ENCODE peak calls at places on chromosomes 2 and 18, in nine cellular contexts. N is Calu3, Q is cardiac muscle cell, F is AG10803, G is IMR-90, A is mammary epithelial cell, M is neural crest cell, E is nephron progenitor cell, W is astrocyte. V is an unnamed sample.

GRCh38 chr18:30183766-30184165 is 858.8 kb downstream of the DSC3 start:
- DNase-seq in M (no peak), F (no peak), W (no peak), E (no peak), A (no peak), G (no peak), Q (no peak), N (no peak), V (no peak)

GRCh38 chr2:45006041-45006941 is 3.0 kb downstream of the SIX2 start:
- DNase-seq in F (no peak), A (no peak), Q (no peak), W (no peak), E (peak), M (no peak), N (no peak), G (no peak), V (no peak)

GRCh38 chr2:159904565-159905281 is 106.7 kb upstream of the CD302 start:
- DNase-seq in W (no peak), Q (peak), F (no peak), A (no peak), E (peak), N (peak), G (no peak), M (peak), V (no peak)

GRCh38 chr2:231370749-231371429 is 24.6 kb upstream of the B3GNT7 start:
- DNase-seq in M (no peak), F (no peak), A (no peak), E (no peak), Q (no peak), G (no peak), W (no peak), N (no peak), V (no peak)

GRCh38 chr2:63023444-63023843 is 27.2 kb upstream of the OTX1 start:
- DNase-seq in Q (peak), N (peak), E (no peak), G (peak), M (no peak), F (no peak), A (peak), W (no peak), V (peak)

GRCh38 chr18:51659781-51660180 is 462.3 kb upstream of the MEX3C start:
- DNase-seq in N (no peak), A (no peak), F (no peak), G (no peak), W (no peak), E (no peak), Q (no peak), M (no peak), V (no peak)

GRCh38 chr2:119827866-119828507 is 68.3 kb downstream of the PTPN4 start:
- DNase-seq in N (no peak), F (no peak), G (peak), A (no peak), W (peak), E (no peak), Q (peak), M (no peak), V (no peak)

GRCh38 chr2:203014456-203015199 is at the start of gene NBEAL1:
- DNase-seq in W (peak), G (peak), A (peak), N (peak), Q (peak), E (peak), F (peak), M (peak), V (peak)

GRCh38 chr2:240250985-240251847 is 110.8 kb upstream of the OTOS start:
- DNase-seq in E (peak), W (peak), A (peak), F (peak), Q (peak), M (peak), G (peak), N (peak), V (peak)

GRCh38 chr18:57150828-57151227 is 3.9 kb downstream of the BOD1L2 start:
- DNase-seq in M (no peak), N (peak), A (no peak), W (no peak), Q (no peak), G (no peak), E (peak), F (no peak), V (peak)

GRCh38 chr2:27109083-27109482 is 9.8 kb downstream of the CGREF1 start:
- DNase-seq in E (no peak), A (no peak), W (no peak), G (no peak), M (no peak), N (no peak), F (no peak), Q (no peak), V (no peak)

GRCh38 chr2:8264981-8265380 is 416.9 kb upstream of the ID2 start:
- DNase-seq in N (no peak), Q (no peak), M (no peak), W (no peak), E (no peak), A (no peak), F (no peak), G (no peak), V (no peak)

GRCh38 chr2:63977904-63978303 is 41.3 kb downstream of the VPS54 start:
- DNase-seq in G (no peak), M (no peak), A (no peak), N (no peak), W (no peak), F (no peak), Q (no peak), E (no peak), V (no peak)

GRCh38 chr2:61853086-61853847 is 593 bp downstream of the FAM161A start:
- DNase-seq in E (peak), N (peak), W (peak), A (peak), F (no peak), M (no peak), Q (no peak), G (no peak), V (no peak)

GRCh38 chr2:226478121-226478809 is 321.4 kb downstream of the IRS1 start:
- DNase-seq in W (peak), M (no peak), F (peak), Q (peak), G (peak), E (no peak), A (peak), N (peak), V (no peak)

GRCh38 chr18:49359732-49360444 is 100.6 kb downstream of the DYM start:
- DNase-seq in Q (peak), F (peak), E (no peak), G (peak), N (no peak), M (no peak), W (peak), A (peak), V (no peak)

GRCh38 chr2:99261242-99261641 is 5.8 kb upstream of the LYG2 start:
- DNase-seq in W (no peak), Q (no peak), F (no peak), E (no peak), A (peak), N (no peak), M (no peak), G (no peak), V (no peak)

GRCh38 chr2:219041252-219041651 is at the start of gene CFAP65:
- DNase-seq in Q (peak), G (peak), E (peak), A (peak), W (peak), M (peak), F (peak), N (peak), V (peak)

GRCh38 chr18:2256577-2256976 is 314.7 kb downstream of the METTL4 start:
- DNase-seq in A (no peak), Q (peak), N (no peak), M (no peak), E (no peak), G (no peak), W (no peak), F (no peak), V (no peak)

DNA sequence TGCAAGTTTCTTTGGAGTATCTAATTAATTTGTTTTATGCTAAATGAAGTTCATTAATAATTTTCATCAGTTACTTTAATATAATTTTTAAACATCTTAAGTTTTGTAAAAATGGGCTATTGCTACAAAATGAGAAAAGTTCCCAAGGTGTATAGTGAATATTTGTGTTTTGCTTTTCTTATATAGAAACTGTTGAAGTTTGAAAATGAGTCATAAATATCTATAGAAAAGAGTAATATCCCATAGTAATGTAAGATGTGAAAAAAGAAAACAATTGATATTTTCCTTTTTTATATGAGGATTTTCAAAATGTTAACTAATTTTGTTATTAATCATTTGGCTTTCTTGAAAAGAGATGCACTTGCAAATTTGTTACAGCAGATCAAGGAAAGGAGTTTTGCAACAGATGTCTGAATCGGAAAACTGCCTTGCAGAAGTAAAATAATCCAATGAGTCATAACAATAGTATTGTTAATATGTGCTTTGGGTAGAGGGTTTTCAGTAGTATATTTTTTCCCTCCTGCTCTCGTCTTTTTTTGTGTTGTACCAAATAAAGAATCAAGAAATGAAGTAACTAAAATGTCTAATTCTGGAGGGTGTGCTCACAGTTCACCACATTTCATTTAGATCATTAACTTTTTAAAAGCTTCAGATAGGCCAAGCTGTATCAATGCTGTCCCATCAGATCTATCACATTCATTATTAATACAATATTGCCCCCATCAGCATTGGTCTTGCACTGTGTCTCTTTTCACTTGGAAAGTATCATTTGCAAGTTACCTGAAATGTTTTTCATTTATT is 15.5 kb downstream of the DUSP19 start:
- DNase-seq in F (peak), N (no peak), E (no peak), A (peak), W (peak), M (no peak), G (peak), Q (peak), V (no peak)
- TF ChIP-seq CTCF in F (peak), N (no peak), E (no peak), A (no peak), W (peak), M (no peak), G (peak), Q (no peak), V (no peak)

DNA sequence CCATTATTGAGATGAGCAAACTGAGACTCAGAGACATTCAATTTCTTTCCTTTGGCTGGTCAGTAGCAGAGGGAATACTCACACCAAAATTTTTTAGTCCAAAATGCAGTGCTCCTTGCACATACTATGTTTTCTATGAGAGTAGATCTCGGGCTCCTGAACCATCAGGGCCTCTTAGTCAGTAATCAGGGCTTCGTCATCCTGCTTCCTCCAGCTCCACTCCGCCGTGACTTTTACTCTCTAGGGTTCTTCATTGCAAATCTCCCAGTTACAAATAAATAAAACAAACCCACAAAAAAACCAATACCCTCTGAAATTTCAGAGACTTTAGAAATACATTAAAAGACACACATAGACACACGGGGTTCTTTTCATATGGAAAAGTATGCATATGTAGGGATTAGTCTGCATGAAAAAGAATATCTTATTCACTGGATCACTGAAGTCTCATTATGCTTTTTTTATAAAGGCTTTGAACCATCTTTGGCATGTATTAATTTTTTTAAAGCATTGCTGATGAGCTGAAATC is 234.9 kb downstream of the ICOS start:
- DNase-seq in G (no peak), A (no peak), E (no peak), F (no peak), W (no peak), Q (no peak), N (no peak), M (no peak), V (no peak)
- TF ChIP-seq CTCF in G (no peak), A (no peak), E (no peak), F (no peak), W (no peak), Q (no peak), N (no peak), M (no peak), V (no peak)

GRCh38 chr18:44681039-44681595 is 429 bp downstream of the SETBP1 start:
- DNase-seq in F (no peak), A (no peak), M (no peak), Q (no peak), W (no peak), N (no peak), E (no peak), G (no peak), V (no peak)
- TF ChIP-seq CTCF in F (no peak), A (no peak), M (no peak), Q (no peak), W (no peak), N (no peak), E (no peak), G (no peak), V (no peak)

DNA sequence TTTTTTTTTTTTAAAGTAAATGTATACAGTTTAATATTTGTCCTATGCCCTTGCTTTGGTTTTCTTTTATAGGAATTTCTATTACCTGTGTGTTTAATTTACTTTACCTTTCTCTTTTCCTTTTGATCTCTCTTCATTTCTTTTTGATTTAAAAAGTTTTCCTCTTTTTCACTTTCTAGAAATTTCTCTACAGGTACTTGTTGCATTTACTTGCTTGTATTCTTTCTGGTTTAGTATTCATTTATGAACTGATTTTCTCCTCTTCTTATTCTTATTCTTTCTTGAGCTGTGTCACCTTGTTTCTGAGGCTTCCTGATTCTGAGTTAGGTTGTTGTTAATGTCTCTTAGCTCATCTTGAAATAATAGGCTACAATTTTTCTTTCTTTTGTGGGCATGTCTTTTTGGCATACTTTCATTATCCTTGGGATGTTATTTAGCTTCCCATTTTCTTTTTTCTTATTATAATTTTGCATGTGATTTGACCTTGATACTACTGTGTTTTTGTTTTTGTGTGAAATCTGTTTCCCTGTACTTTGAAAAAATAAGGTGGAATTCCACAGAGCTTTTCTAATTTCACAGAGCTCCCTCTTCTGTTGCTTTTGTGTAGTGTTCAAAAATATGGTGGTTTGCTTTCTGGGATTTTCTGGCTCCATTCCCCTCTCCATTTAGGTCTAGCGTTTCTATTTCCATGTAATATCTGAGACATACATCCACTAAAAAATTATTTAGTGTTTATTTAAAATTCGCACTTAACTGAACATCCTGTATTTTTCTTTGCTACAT is 25.5 kb upstream of the ALMS1 start:
- DNase-seq in G (no peak), M (no peak), W (no peak), N (no peak), A (no peak), E (no peak), F (no peak), Q (peak), V (no peak)
- TF ChIP-seq CTCF in G (peak), M (peak), W (peak), N (no peak), A (peak), E (peak), F (peak), Q (peak), V (peak)

GRCh38 chr18:45284174-45284573 is 331.1 kb upstream of the SLC14A2 start:
- DNase-seq in G (no peak), A (no peak), M (no peak), Q (no peak), F (no peak), W (no peak), N (no peak), E (no peak), V (no peak)
- TF ChIP-seq CTCF in G (no peak), A (no peak), M (no peak), Q (no peak), F (no peak), W (no peak), N (no peak), E (no peak), V (no peak)

GRCh38 chr2:29066989-29067605 is 7.2 kb downstream of the PCARE start:
- DNase-seq in Q (no peak), A (peak), G (peak), W (no peak), F (no peak), N (no peak), M (no peak), E (no peak), V (no peak)

GRCh38 chr2:29070542-29070941 is 3.8 kb downstream of the PCARE start:
- DNase-seq in M (no peak), G (no peak), A (no peak), F (no peak), W (no peak), Q (no peak), N (no peak), E (no peak), V (no peak)

GRCh38 chr2:29066271-29066860 is 8.0 kb downstream of the PCARE start:
- DNase-seq in N (no peak), G (peak), Q (peak), M (no peak), E (no peak), W (peak), A (peak), F (peak), V (no peak)

GRCh38 chr2:29071032-29071975 is 3.0 kb downstream of the PCARE start:
- DNase-seq in W (no peak), N (no peak), G (no peak), E (no peak), M (no peak), A (no peak), F (no peak), Q (no peak), V (no peak)

DNA sequence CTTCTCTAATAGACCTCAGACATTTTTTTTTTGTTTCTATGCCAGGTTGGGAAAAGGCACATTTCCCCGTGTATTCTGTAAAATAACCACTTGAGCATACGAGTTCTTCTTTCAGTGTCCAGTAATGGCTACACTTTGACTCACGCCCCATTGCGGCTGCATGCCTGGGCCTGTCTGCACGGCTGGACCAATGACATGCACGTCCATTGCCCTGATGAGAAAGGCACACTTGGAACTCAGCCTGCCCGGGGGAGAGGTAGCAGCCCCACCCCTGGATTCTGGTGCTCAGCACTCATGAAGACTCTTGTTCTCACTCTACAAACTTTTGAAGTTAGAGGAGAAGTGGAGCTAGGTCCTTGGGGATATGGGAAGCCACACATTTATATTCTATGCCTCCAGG is 5.8 kb downstream of the PCARE start:
- DNase-seq in F (no peak), W (no peak), Q (no peak), A (peak), N (no peak), G (no peak), E (no peak), M (no peak), V (no peak)
- TF ChIP-seq CTCF in F (no peak), W (no peak), Q (no peak), A (no peak), N (no peak), G (no peak), E (no peak), M (no peak), V (no peak)